ENCODE peak calls at places on chromosomes 6 and 20, in five cellular contexts. M is prostate gland, D is HepG2, L is HCT116, N is spleen. O is an unnamed sample.

GRCh38 chr6:24882835-24883555 is 52.8 kb downstream of the RIPOR2 start:
- DNase-seq in M (no peak), D (no peak), L (no peak), N (no peak), O (no peak)

GRCh38 chr6:16769986-16770376 is 8.7 kb upstream of the ATXN1 start:
- DNase-seq in M (no peak), D (no peak), L (no peak), N (no peak), O (no peak)

GRCh38 chr6:161682982-161683381 is 409.1 kb upstream of the AGPAT4 start:
- DNase-seq in M (no peak), D (no peak), L (no peak), N (no peak), O (no peak)

GRCh38 chr6:42434237-42434636 is 17.5 kb downstream of the TRERF1 start:
- DNase-seq in M (no peak), D (no peak), L (no peak), N (no peak), O (no peak)

GRCh38 chr6:133916650-133917151 is 27.8 kb downstream of the TCF21 start:
- DNase-seq in M (peak), D (peak), L (peak), N (peak), O (peak)

GRCh38 chr6:40778918-40779317 is 191.8 kb upstream of the LRFN2 start:
- DNase-seq in M (no peak), D (no peak), L (no peak), N (no peak), O (no peak)

GRCh38 chr6:128495536-128496333 is 24.7 kb downstream of the PTPRK start:
- DNase-seq in M (no peak), D (peak), L (no peak), N (no peak), O (no peak)

GRCh38 chr20:1301031-1301529 is 27.9 kb downstream of the SDCBP2 start:
- DNase-seq in M (no peak), D (no peak), L (peak), N (peak), O (no peak)

GRCh38 chr6:160400426-160400825 is 52.2 kb downstream of the SLC22A3 start:
- DNase-seq in M (peak), D (no peak), L (no peak), N (no peak), O (no peak)

GRCh38 chr6:29964904-29965872 is 22.9 kb downstream of the HLA-A start:
- DNase-seq in M (peak), D (peak), L (peak), N (peak), O (peak)

GRCh38 chr6:53032853-53033252 is 32.4 kb upstream of the FBXO9 start:
- DNase-seq in M (no peak), D (no peak), L (no peak), N (no peak), O (no peak)

GRCh38 chr20:63737690-63737939 is 1.2 kb downstream of the LIME1 start:
- DNase-seq in M (no peak), D (peak), L (no peak), N (no peak), O (no peak)

GRCh38 chr6:8170245-8170644 is 67.9 kb upstream of the EEF1E1 start:
- DNase-seq in M (no peak), D (no peak), L (no peak), N (no peak), O (no peak)

GRCh38 chr6:161094904-161095440 is 103.4 kb downstream of the MAP3K4 start:
- DNase-seq in M (no peak), D (no peak), L (no peak), N (no peak), O (no peak)

GRCh38 chr20:37567331-37567665 is 39.6 kb upstream of the BLCAP start:
- DNase-seq in M (no peak), D (no peak), L (no peak), N (no peak), O (no peak)

GRCh38 chr20:40864470-40864869 is 164.2 kb upstream of the TOP1 start:
- DNase-seq in M (no peak), D (no peak), L (no peak), N (no peak), O (no peak)

GRCh38 chr20:40861427-40862008 is 167.1 kb upstream of the TOP1 start:
- DNase-seq in M (no peak), D (no peak), L (no peak), N (no peak), O (no peak)

GRCh38 chr20:40866056-40866455 is 162.6 kb upstream of the TOP1 start:
- DNase-seq in M (no peak), D (no peak), L (no peak), N (no peak), O (no peak)

GRCh38 chr20:40865095-40865494 is 163.5 kb upstream of the TOP1 start:
- DNase-seq in M (no peak), D (no peak), L (no peak), N (no peak), O (no peak)

GRCh38 chr20:40863337-40863919 is 165.2 kb upstream of the TOP1 start:
- DNase-seq in M (no peak), D (no peak), L (no peak), N (no peak), O (no peak)
- TF ChIP-seq CTCF in M (no peak), D (no peak), L (no peak), N (no peak), O (no peak)

GRCh38 chr20:18003897-18004296 is 35.1 kb downstream of the MGME1 start:
- DNase-seq in M (no peak), D (no peak), L (no peak), N (no peak), O (no peak)

GRCh38 chr20:17998446-17998845 is 29.6 kb downstream of the MGME1 start:
- DNase-seq in M (no peak), D (no peak), L (no peak), N (no peak), O (no peak)

GRCh38 chr20:18004389-18005031 is 35.7 kb downstream of the MGME1 start:
- DNase-seq in M (no peak), D (peak), L (no peak), N (peak), O (peak)

GRCh38 chr20:18005170-18005989 is 36.6 kb downstream of the MGME1 start:
- DNase-seq in M (no peak), D (no peak), L (no peak), N (peak), O (peak)

GRCh38 chr20:18001131-18001921 is 32.5 kb downstream of the MGME1 start:
- DNase-seq in M (peak), D (peak), L (no peak), N (no peak), O (peak)
- TF ChIP-seq POLR2AphosphoS5 in M (peak), D (no peak), L (no peak), N (no peak), O (no peak)

GRCh38 chr6:14119764-14120163 is 2.2 kb downstream of the CD83 start:
- DNase-seq in M (no peak), D (no peak), L (no peak), N (no peak), O (no peak)

GRCh38 chr6:14120556-14120955 is 3.0 kb downstream of the CD83 start:
- DNase-seq in M (no peak), D (no peak), L (no peak), N (no peak), O (no peak)

GRCh38 chr6:14118444-14118843 is 872 bp downstream of the CD83 start:
- DNase-seq in M (no peak), D (no peak), L (no peak), N (no peak), O (no peak)

GRCh38 chr6:14118091-14118439 is 493 bp downstream of the CD83 start:
- DNase-seq in M (no peak), D (no peak), L (no peak), N (no peak), O (no peak)

DNA sequence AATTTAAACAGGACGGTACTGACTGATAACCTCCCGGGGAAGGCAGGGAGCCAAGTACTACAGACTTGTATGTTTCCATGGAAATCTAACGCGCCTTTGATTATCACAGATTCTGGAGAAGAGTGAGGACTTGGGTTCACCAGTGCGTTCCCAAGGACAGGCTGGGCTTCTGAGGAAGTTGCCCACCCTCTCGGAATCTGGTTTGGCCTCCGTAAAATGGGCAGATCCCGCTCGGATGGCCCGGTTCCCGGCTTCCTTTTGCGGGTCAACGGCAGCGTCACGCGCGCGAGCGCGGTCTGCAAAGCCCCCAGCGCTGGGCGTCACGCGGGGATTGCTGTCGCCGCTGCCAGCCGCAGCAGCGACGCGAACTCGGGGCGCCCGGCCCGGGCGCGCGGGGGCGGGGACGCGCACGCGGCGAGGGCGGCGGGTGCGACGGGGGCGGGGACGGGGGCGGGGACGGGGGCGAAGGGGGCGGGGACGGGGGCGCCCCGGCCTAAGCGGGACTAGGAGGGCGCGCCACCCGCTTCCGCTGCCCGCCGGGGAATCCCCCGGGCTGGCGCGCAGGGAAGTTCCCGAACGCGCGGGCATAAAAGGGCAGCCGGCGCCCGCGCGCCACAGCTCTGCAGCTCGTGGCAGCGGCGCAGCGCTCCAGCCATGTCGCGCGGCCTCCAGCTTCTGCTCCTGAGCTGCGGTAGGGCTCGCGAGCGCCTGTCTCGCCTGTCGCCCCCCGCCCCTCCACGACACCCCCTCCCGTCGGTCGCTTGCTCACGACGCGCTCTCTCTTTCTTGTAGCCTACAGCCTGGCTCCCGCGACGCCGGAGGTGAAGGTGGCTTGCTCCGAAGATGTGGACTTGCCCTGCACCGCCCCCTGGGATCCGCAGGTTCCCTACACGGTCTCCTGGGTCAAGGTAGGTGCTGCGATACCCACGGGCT is at the start of gene CD83:
- DNase-seq in M (peak), D (peak), L (peak), N (peak), O (peak)
- TF ChIP-seq CTCF in M (no peak), D (peak), L (peak), N (no peak), O (no peak)

GRCh38 chr6:169669889-169670288 is 31.9 kb downstream of the WDR27 start:
- DNase-seq in M (no peak), D (no peak), L (no peak), N (no peak), O (no peak)
- TF ChIP-seq POLR2AphosphoS5 in M (peak), D (no peak), L (no peak), N (no peak), O (no peak)

DNA sequence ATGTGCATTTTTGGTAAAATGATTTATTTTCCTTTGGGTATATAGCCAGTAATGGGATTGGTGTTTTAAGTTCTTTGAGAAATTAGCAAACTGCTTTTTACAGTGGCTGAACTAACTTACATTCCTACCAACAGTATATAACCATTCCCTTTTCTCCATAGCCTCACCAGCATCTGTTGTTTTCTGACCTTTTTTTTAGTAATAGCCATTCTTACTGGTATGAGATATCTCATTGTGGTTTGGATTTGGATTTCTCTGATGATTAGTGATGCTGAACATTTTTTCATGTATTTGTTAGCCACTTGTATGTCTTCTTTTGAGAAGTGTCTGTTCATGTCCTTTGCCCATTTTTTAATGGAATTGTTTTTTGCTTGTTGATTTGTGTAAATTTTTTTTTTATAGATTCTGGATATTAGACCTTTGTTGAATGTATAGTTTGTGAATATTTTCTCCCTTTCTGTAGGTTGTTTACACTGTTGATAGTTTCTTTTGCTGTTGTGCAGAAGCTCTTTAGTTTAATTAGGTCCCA is 42.3 kb downstream of the STK4 start:
- DNase-seq in M (no peak), D (no peak), L (no peak), N (no peak), O (no peak)
- TF ChIP-seq CTCF in M (no peak), D (no peak), L (no peak), N (no peak), O (no peak)

GRCh38 chr6:167671977-167672687 is 154.6 kb upstream of the AFDN start:
- DNase-seq in M (no peak), D (no peak), L (no peak), N (peak), O (no peak)

GRCh38 chr6:167672738-167673137 is 154.0 kb upstream of the AFDN start:
- DNase-seq in M (no peak), D (no peak), L (no peak), N (peak), O (no peak)

GRCh38 chr6:167676000-167676665 is 150.6 kb upstream of the AFDN start:
- DNase-seq in M (no peak), D (peak), L (no peak), N (no peak), O (peak)

GRCh38 chr6:167676666-167677421 is 149.9 kb upstream of the AFDN start:
- DNase-seq in M (no peak), D (peak), L (no peak), N (no peak), O (peak)

GRCh38 chr6:167673951-167674350 is 152.8 kb upstream of the AFDN start:
- DNase-seq in M (no peak), D (no peak), L (no peak), N (no peak), O (no peak)
- TF ChIP-seq POLR2AphosphoS5 in M (no peak), D (no peak), L (no peak), N (no peak), O (no peak)

GRCh38 chr6:15335385-15335784 is 89.5 kb downstream of the JARID2 start:
- DNase-seq in M (no peak), D (no peak), L (no peak), N (no peak), O (no peak)

GRCh38 chr6:15338462-15338861 is 92.6 kb downstream of the JARID2 start:
- DNase-seq in M (no peak), D (no peak), L (no peak), N (no peak), O (no peak)

GRCh38 chr6:15335916-15336315 is 90.0 kb downstream of the JARID2 start:
- DNase-seq in M (no peak), D (no peak), L (no peak), N (no peak), O (no peak)

GRCh38 chr6:15336905-15337583 is 91.2 kb downstream of the JARID2 start:
- DNase-seq in M (no peak), D (no peak), L (no peak), N (no peak), O (no peak)

GRCh38 chr6:15337584-15337981 is 91.7 kb downstream of the JARID2 start:
- DNase-seq in M (no peak), D (no peak), L (no peak), N (no peak), O (no peak)
- TF ChIP-seq CTCF in M (no peak), D (no peak), L (no peak), N (no peak), O (no peak)

DNA sequence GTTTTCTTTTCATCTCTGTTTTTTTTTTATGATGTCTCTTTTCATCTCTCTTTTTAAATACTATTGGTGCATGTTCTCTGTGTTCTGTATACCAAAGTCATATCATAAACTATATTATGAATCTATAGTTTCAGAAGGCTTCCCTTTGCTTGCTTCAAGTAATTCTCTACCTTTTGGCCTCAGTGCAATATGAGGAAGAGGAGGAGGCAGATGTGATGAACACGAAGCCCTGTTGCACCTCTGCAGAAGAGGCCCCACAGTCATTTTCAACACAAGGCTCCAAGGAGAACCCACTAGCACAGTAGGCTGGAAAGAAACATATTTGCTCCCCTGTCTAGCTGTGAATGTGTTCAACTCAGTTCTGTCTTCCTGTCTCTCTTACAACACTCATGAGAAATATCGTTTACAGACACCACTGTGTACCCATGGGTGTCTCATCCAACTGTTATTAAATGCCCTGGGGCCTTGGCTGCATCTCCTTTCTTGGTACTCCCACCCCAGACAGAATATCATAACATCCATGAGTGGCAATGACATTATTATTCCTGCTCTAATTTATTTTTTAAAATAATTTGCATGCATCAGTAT is 122.6 kb upstream of the SHLD1 start:
- DNase-seq in M (no peak), D (no peak), L (no peak), N (no peak), O (no peak)
- TF ChIP-seq POLR2AphosphoS5 in M (no peak), D (no peak), L (no peak), N (no peak), O (no peak)

DNA sequence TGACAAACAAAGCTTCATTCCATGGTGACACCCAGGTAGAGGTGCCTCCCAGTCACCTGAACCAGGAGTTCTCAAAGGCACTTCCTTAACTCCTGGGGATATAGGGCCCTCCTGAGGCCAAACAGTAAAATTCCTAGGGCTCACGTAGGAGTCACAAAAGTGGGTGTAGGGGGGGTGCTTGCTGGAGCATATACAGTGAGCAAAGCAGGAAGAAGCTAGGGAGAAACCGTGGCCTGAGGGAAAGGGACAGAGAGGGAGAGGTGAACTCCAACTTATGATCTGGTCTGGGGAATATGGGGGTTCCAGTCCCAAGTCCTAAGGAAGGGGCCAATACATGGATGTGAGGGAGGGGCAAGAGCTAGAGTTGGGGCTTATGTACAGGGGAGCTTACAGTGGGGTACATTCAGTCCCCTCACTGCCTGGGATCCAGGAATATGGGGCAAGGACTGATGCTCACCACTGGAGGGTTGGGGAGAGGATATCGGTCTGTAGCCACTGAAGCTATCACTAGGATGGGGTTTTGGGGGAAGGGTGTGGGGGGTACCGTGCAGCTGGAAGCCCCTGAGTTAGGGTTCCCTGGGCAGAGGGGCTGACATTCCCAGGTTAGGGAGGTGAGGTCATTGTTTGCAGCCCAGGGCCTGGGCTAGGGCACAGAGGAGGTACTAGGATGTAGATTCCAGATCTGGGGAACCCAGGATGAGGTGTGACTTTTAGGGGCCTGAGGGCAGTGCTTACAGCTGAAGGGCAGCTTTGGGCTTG is 950 bp downstream of the PEDS1 start:
- DNase-seq in M (no peak), D (no peak), L (no peak), N (no peak), O (peak)
- TF ChIP-seq CTCF in M (peak), D (peak), L (peak), N (no peak), O (no peak)